ENCODE peak calls at places on chromosomes 2 and 18, in ten cellular contexts. One of them, this sample, is unnamed.

GRCh38 chr2:163625632-163626031 is 110.2 kb downstream of the FIGN start:
- DNase-seq in NCI-H774: no peak
- DNase-seq in activated CD4-positive, alpha-beta T cell treated with anti-CD3 and anti-CD28 coated beads, Interleukin-2, amount 50 U/mL, for 48 hours: no peak
- DNase-seq in effector memory CD4-positive, alpha-beta T cell: no peak
- DNase-seq in RWPE2: no peak
- DNase-seq in left ventricle myocardium inferior: no peak
- DNase-seq in NCI-H1694 treated with DMSO at 0.1 percent for 48 hours: no peak
- DNase-seq in iPS-NIHi11: no peak
- DNase-seq in left lobe of liver: no peak
- DNase-seq in NCI-H446: no peak
- DNase-seq in this sample: no peak

GRCh38 chr2:64341461-64341860 is 112.5 kb upstream of the LGALSL start:
- DNase-seq in NCI-H774: no peak
- DNase-seq in left ventricle myocardium inferior: no peak
- DNase-seq in effector memory CD4-positive, alpha-beta T cell: no peak
- DNase-seq in NCI-H446: no peak
- DNase-seq in left lobe of liver: no peak
- DNase-seq in iPS-NIHi11: no peak
- DNase-seq in activated CD4-positive, alpha-beta T cell treated with anti-CD3 and anti-CD28 coated beads, Interleukin-2, amount 50 U/mL, for 48 hours: no peak
- DNase-seq in NCI-H1694 treated with DMSO at 0.1 percent for 48 hours: no peak
- DNase-seq in RWPE2: no peak
- DNase-seq in this sample: no peak

GRCh38 chr18:66575263-66575662 is 28.6 kb downstream of the CDH19 start:
- DNase-seq in RWPE2: no peak
- DNase-seq in effector memory CD4-positive, alpha-beta T cell: no peak
- DNase-seq in iPS-NIHi11: no peak
- DNase-seq in activated CD4-positive, alpha-beta T cell treated with anti-CD3 and anti-CD28 coated beads, Interleukin-2, amount 50 U/mL, for 48 hours: no peak
- DNase-seq in left ventricle myocardium inferior: no peak
- DNase-seq in NCI-H446: no peak
- DNase-seq in left lobe of liver: no peak
- DNase-seq in NCI-H1694 treated with DMSO at 0.1 percent for 48 hours: no peak
- DNase-seq in NCI-H774: no peak
- DNase-seq in this sample: no peak

GRCh38 chr2:157838442-157839161 is 37.5 kb downstream of the ACVR1 start:
- DNase-seq in effector memory CD4-positive, alpha-beta T cell: no peak
- DNase-seq in RWPE2: no peak
- DNase-seq in left lobe of liver: peak; percentile 64
- DNase-seq in iPS-NIHi11: peak; percentile 35
- DNase-seq in NCI-H774: peak; percentile 51
- DNase-seq in NCI-H446: peak; percentile 49
- DNase-seq in NCI-H1694 treated with DMSO at 0.1 percent for 48 hours: peak; percentile 71
- DNase-seq in left ventricle myocardium inferior: peak; percentile 19
- DNase-seq in activated CD4-positive, alpha-beta T cell treated with anti-CD3 and anti-CD28 coated beads, Interleukin-2, amount 50 U/mL, for 48 hours: no peak
- DNase-seq in this sample: no peak

GRCh38 chr2:40450066-40450841 is 1.6 kb downstream of the SLC8A1 start:
- DNase-seq in iPS-NIHi11: no peak
- DNase-seq in NCI-H446: peak; percentile 33
- DNase-seq in left ventricle myocardium inferior: peak; percentile 39
- DNase-seq in left lobe of liver: no peak
- DNase-seq in activated CD4-positive, alpha-beta T cell treated with anti-CD3 and anti-CD28 coated beads, Interleukin-2, amount 50 U/mL, for 48 hours: no peak
- DNase-seq in NCI-H774: peak; percentile 9
- DNase-seq in effector memory CD4-positive, alpha-beta T cell: no peak
- DNase-seq in RWPE2: no peak
- DNase-seq in NCI-H1694 treated with DMSO at 0.1 percent for 48 hours: peak; percentile 73
- DNase-seq in this sample: no peak

GRCh38 chr2:134466141-134466540 is 212.3 kb downstream of the MGAT5 start:
- DNase-seq in effector memory CD4-positive, alpha-beta T cell: no peak
- DNase-seq in NCI-H1694 treated with DMSO at 0.1 percent for 48 hours: peak; percentile 63
- DNase-seq in left lobe of liver: no peak
- DNase-seq in left ventricle myocardium inferior: no peak
- DNase-seq in iPS-NIHi11: peak; percentile 47
- DNase-seq in activated CD4-positive, alpha-beta T cell treated with anti-CD3 and anti-CD28 coated beads, Interleukin-2, amount 50 U/mL, for 48 hours: no peak
- DNase-seq in NCI-H774: peak; percentile 19
- DNase-seq in RWPE2: no peak
- DNase-seq in NCI-H446: no peak
- DNase-seq in this sample: no peak

GRCh38 chr2:237743561-237744269 is 54.9 kb upstream of the RBM44 start:
- DNase-seq in NCI-H446: no peak
- DNase-seq in effector memory CD4-positive, alpha-beta T cell: no peak
- DNase-seq in activated CD4-positive, alpha-beta T cell treated with anti-CD3 and anti-CD28 coated beads, Interleukin-2, amount 50 U/mL, for 48 hours: no peak
- DNase-seq in NCI-H1694 treated with DMSO at 0.1 percent for 48 hours: no peak
- DNase-seq in iPS-NIHi11: no peak
- DNase-seq in left lobe of liver: peak; percentile 76
- DNase-seq in left ventricle myocardium inferior: no peak
- DNase-seq in RWPE2: no peak
- DNase-seq in NCI-H774: no peak
- DNase-seq in this sample: no peak

GRCh38 chr2:108446703-108447102 is 2.3 kb upstream of the GCC2 start:
- DNase-seq in left lobe of liver: no peak
- DNase-seq in effector memory CD4-positive, alpha-beta T cell: no peak
- DNase-seq in NCI-H774: no peak
- DNase-seq in RWPE2: no peak
- DNase-seq in left ventricle myocardium inferior: no peak
- DNase-seq in NCI-H1694 treated with DMSO at 0.1 percent for 48 hours: no peak
- DNase-seq in iPS-NIHi11: no peak
- DNase-seq in NCI-H446: no peak
- DNase-seq in activated CD4-positive, alpha-beta T cell treated with anti-CD3 and anti-CD28 coated beads, Interleukin-2, amount 50 U/mL, for 48 hours: no peak
- DNase-seq in this sample: no peak

GRCh38 chr2:237614151-237614720 is 13.2 kb upstream of the LRRFIP1 start:
- DNase-seq in left lobe of liver: no peak
- DNase-seq in RWPE2: no peak
- DNase-seq in activated CD4-positive, alpha-beta T cell treated with anti-CD3 and anti-CD28 coated beads, Interleukin-2, amount 50 U/mL, for 48 hours: no peak
- DNase-seq in effector memory CD4-positive, alpha-beta T cell: no peak
- DNase-seq in iPS-NIHi11: peak; percentile 71
- DNase-seq in NCI-H1694 treated with DMSO at 0.1 percent for 48 hours: peak; percentile 86
- DNase-seq in left ventricle myocardium inferior: no peak
- DNase-seq in NCI-H774: no peak
- DNase-seq in NCI-H446: no peak
- DNase-seq in this sample: no peak

GRCh38 chr18:48668466-48669179 is 129.8 kb downstream of the CTIF start:
- DNase-seq in NCI-H446: no peak
- DNase-seq in effector memory CD4-positive, alpha-beta T cell: no peak
- DNase-seq in left lobe of liver: peak; percentile 47
- DNase-seq in iPS-NIHi11: no peak
- DNase-seq in RWPE2: no peak
- DNase-seq in NCI-H1694 treated with DMSO at 0.1 percent for 48 hours: no peak
- DNase-seq in activated CD4-positive, alpha-beta T cell treated with anti-CD3 and anti-CD28 coated beads, Interleukin-2, amount 50 U/mL, for 48 hours: no peak
- DNase-seq in NCI-H774: no peak
- DNase-seq in left ventricle myocardium inferior: no peak
- DNase-seq in this sample: no peak

GRCh38 chr2:129462967-129463366 is 516.5 kb upstream of the RAB6C start:
- DNase-seq in NCI-H774: no peak
- DNase-seq in NCI-H1694 treated with DMSO at 0.1 percent for 48 hours: no peak
- DNase-seq in iPS-NIHi11: no peak
- DNase-seq in effector memory CD4-positive, alpha-beta T cell: no peak
- DNase-seq in RWPE2: no peak
- DNase-seq in activated CD4-positive, alpha-beta T cell treated with anti-CD3 and anti-CD28 coated beads, Interleukin-2, amount 50 U/mL, for 48 hours: no peak
- DNase-seq in NCI-H446: no peak
- DNase-seq in left ventricle myocardium inferior: no peak
- DNase-seq in left lobe of liver: no peak
- DNase-seq in this sample: no peak

GRCh38 chr2:61356261-61356957 is 114.5 kb downstream of the USP34 start:
- DNase-seq in effector memory CD4-positive, alpha-beta T cell: no peak
- DNase-seq in left ventricle myocardium inferior: no peak
- DNase-seq in NCI-H774: no peak
- DNase-seq in NCI-H1694 treated with DMSO at 0.1 percent for 48 hours: no peak
- DNase-seq in activated CD4-positive, alpha-beta T cell treated with anti-CD3 and anti-CD28 coated beads, Interleukin-2, amount 50 U/mL, for 48 hours: no peak
- DNase-seq in iPS-NIHi11: no peak
- DNase-seq in RWPE2: no peak
- DNase-seq in NCI-H446: no peak
- DNase-seq in left lobe of liver: peak; percentile 68
- DNase-seq in this sample: no peak

GRCh38 chr2:155930312-155930711 is 402.2 kb downstream of the NR4A2 start:
- DNase-seq in left ventricle myocardium inferior: no peak
- DNase-seq in left lobe of liver: no peak
- DNase-seq in NCI-H774: no peak
- DNase-seq in RWPE2: no peak
- DNase-seq in activated CD4-positive, alpha-beta T cell treated with anti-CD3 and anti-CD28 coated beads, Interleukin-2, amount 50 U/mL, for 48 hours: no peak
- DNase-seq in NCI-H446: no peak
- DNase-seq in effector memory CD4-positive, alpha-beta T cell: no peak
- DNase-seq in iPS-NIHi11: peak; percentile 5
- DNase-seq in NCI-H1694 treated with DMSO at 0.1 percent for 48 hours: no peak
- DNase-seq in this sample: no peak

GRCh38 chr2:11563784-11564666 is 30.2 kb downstream of the GREB1 start:
- DNase-seq in NCI-H774: no peak
- DNase-seq in RWPE2: peak; percentile 15
- DNase-seq in activated CD4-positive, alpha-beta T cell treated with anti-CD3 and anti-CD28 coated beads, Interleukin-2, amount 50 U/mL, for 48 hours: no peak
- DNase-seq in left lobe of liver: no peak
- DNase-seq in iPS-NIHi11: no peak
- DNase-seq in NCI-H1694 treated with DMSO at 0.1 percent for 48 hours: no peak
- DNase-seq in left ventricle myocardium inferior: no peak
- DNase-seq in NCI-H446: no peak
- DNase-seq in effector memory CD4-positive, alpha-beta T cell: no peak
- DNase-seq in this sample: no peak

GRCh38 chr2:174985624-174986023 is 19.6 kb downstream of the CHN1 start:
- DNase-seq in RWPE2: no peak
- DNase-seq in NCI-H1694 treated with DMSO at 0.1 percent for 48 hours: peak; percentile 48
- DNase-seq in left lobe of liver: no peak
- DNase-seq in NCI-H446: no peak
- DNase-seq in NCI-H774: no peak
- DNase-seq in effector memory CD4-positive, alpha-beta T cell: no peak
- DNase-seq in activated CD4-positive, alpha-beta T cell treated with anti-CD3 and anti-CD28 coated beads, Interleukin-2, amount 50 U/mL, for 48 hours: no peak
- DNase-seq in left ventricle myocardium inferior: no peak
- DNase-seq in iPS-NIHi11: no peak
- DNase-seq in this sample: no peak

GRCh38 chr2:234970467-234970866 is 18.6 kb downstream of the SH3BP4 start:
- DNase-seq in NCI-H774: no peak
- DNase-seq in NCI-H1694 treated with DMSO at 0.1 percent for 48 hours: no peak
- DNase-seq in NCI-H446: no peak
- DNase-seq in iPS-NIHi11: no peak
- DNase-seq in left ventricle myocardium inferior: no peak
- DNase-seq in RWPE2: no peak
- DNase-seq in activated CD4-positive, alpha-beta T cell treated with anti-CD3 and anti-CD28 coated beads, Interleukin-2, amount 50 U/mL, for 48 hours: no peak
- DNase-seq in effector memory CD4-positive, alpha-beta T cell: no peak
- DNase-seq in left lobe of liver: no peak
- DNase-seq in this sample: no peak

GRCh38 chr2:176613358-176614032 is 344.3 kb downstream of the MTX2 start:
- DNase-seq in left ventricle myocardium inferior: no peak
- DNase-seq in RWPE2: no peak
- DNase-seq in left lobe of liver: no peak
- DNase-seq in iPS-NIHi11: no peak
- DNase-seq in NCI-H774: no peak
- DNase-seq in NCI-H1694 treated with DMSO at 0.1 percent for 48 hours: no peak
- DNase-seq in activated CD4-positive, alpha-beta T cell treated with anti-CD3 and anti-CD28 coated beads, Interleukin-2, amount 50 U/mL, for 48 hours: no peak
- DNase-seq in effector memory CD4-positive, alpha-beta T cell: no peak
- DNase-seq in NCI-H446: no peak
- DNase-seq in this sample: no peak

GRCh38 chr2:37585982-37586621 is 85.3 kb downstream of the CDC42EP3 start:
- DNase-seq in effector memory CD4-positive, alpha-beta T cell: peak; percentile 73
- DNase-seq in NCI-H1694 treated with DMSO at 0.1 percent for 48 hours: no peak
- DNase-seq in activated CD4-positive, alpha-beta T cell treated with anti-CD3 and anti-CD28 coated beads, Interleukin-2, amount 50 U/mL, for 48 hours: peak; percentile 68
- DNase-seq in RWPE2: peak; percentile 79
- DNase-seq in left ventricle myocardium inferior: no peak
- DNase-seq in iPS-NIHi11: no peak
- DNase-seq in NCI-H774: no peak
- DNase-seq in NCI-H446: no peak
- DNase-seq in left lobe of liver: no peak
- DNase-seq in this sample: peak; percentile 51